ENCODE peak calls at places on chromosomes 4 and X, in nine cellular contexts. H, U, M, D, X, N, W, S and B are unnamed samples.

GRCh38 chr4:128633067-128633466 is 176.4 kb upstream of the JADE1 start:
- DNase-seq in M (no peak), X (no peak), D (no peak), W (no peak), S (no peak), N (no peak), U (no peak), H (no peak), B (no peak)

GRCh38 chr4:127211377-127212268 is 421.1 kb upstream of the INTU start:
- DNase-seq in M (no peak), D (no peak), H (no peak), U (no peak), W (no peak), S (no peak), N (no peak), X (no peak), B (no peak)

GRCh38 chr4:164621886-164622521 is 131.9 kb upstream of the SMIM31 start:
- DNase-seq in X (no peak), S (no peak), M (no peak), H (no peak), N (peak; percentile 19), D (no peak), W (no peak), U (no peak), B (no peak)

GRCh38 chr4:53929955-53930798 is 134.2 kb downstream of the CHIC2 start:
- DNase-seq in U (peak; percentile 64), M (peak; percentile 85), D (peak; percentile 44), W (peak; percentile 28), S (peak; percentile 80), H (peak; percentile 60), X (no peak), N (peak; percentile 94), B (no peak)

GRCh38 chr4:53478671-53479456 is 101.4 kb downstream of the FIP1L1 start:
- DNase-seq in M (no peak), D (no peak), H (no peak), X (no peak), N (peak; percentile 93), S (no peak), W (no peak), U (no peak), B (no peak)

GRCh38 chr4:147683172-147683571 is 791 bp downstream of the PRMT9 start:
- DNase-seq in H (peak; percentile 1), D (no peak), M (no peak), S (no peak), U (no peak), X (no peak), N (peak; percentile 8), W (no peak), B (no peak)

GRCh38 chr4:125780159-125780558 is 465.4 kb downstream of the FAT4 start:
- DNase-seq in W (no peak), H (no peak), X (no peak), U (no peak), M (no peak), N (no peak), S (no peak), D (no peak), B (no peak)

GRCh38 chr4:24001486-24001885 is 111.6 kb upstream of the PPARGC1A start:
- DNase-seq in U (no peak), X (no peak), S (no peak), M (no peak), D (no peak), H (no peak), W (no peak), N (no peak), B (no peak)

GRCh38 chr4:122364700-122365404 is 14.0 kb upstream of the ADAD1 start:
- DNase-seq in M (no peak), S (peak; percentile 17), N (peak; percentile 56), H (no peak), W (no peak), D (no peak), U (no peak), X (no peak), B (no peak)

GRCh38 chr4:1711055-1711905 is 839 bp downstream of the SLBP start:
- DNase-seq in U (peak; percentile 49), S (peak; percentile 61), M (peak; percentile 85), W (peak; percentile 27), D (no peak), H (no peak), X (no peak), N (peak; percentile 5), B (no peak)

GRCh38 chr4:186840771-186841301 is 117.2 kb upstream of the FAT1 start:
- DNase-seq in D (no peak), U (no peak), X (no peak), M (peak; percentile 70), N (no peak), W (no peak), H (no peak), S (peak; percentile 28), B (no peak)

GRCh38 chr4:38783109-38783460 is 295 bp upstream of the TLR10 start:
- DNase-seq in W (no peak), X (no peak), D (no peak), H (no peak), M (no peak), S (no peak), N (no peak), U (no peak), B (no peak)

DNA sequence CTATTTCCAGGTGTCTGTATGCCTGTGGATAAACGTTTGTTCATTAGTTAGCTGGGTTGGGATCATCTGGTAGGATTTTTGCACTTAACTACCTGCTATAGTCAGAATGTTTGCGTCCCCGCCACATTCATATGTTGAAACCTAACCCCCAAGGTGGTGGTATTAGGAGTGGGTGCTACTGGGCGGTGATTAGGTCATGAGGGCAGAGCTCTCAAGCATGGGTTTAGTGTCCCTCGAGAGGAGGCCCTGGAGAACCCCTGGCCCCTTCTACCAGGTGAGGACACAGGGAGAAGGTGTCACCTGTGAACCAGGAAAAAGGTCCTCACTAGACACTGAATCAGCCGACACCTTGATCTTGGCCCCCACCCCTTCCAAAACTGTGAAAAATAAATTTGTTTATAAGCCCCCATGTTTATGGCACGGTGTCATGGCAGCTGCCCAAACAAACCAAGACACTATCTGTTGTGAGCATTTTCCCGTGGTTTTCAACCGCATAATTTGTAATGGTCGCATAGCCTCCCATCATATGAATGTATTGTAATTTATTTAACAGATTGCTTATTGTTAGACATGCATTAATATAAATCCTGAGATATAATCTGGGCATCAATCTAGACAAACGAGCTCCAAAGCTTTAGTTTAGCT is 92.7 kb upstream of the TRIM2 start:
- DNase-seq in U (no peak), N (no peak), S (no peak), D (no peak), H (no peak), W (no peak), M (no peak), X (no peak), B (no peak)
- H3K27ac ChIP-seq in U (no peak overlapping the region), N (no peak overlapping the region), S (no peak overlapping the region), D (no peak overlapping the region), H (no peak overlapping the region), W (no peak overlapping the region), M (no peak overlapping the region), X (no peak overlapping the region), B (no peak overlapping the region)

GRCh38 chr4:113145147-113145518 is 95.7 kb downstream of the ANK2 start:
- DNase-seq in D (no peak), W (no peak), H (no peak), S (no peak), N (no peak), M (no peak), X (no peak), U (no peak), B (no peak)
- H3K27ac ChIP-seq in D (no peak overlapping the region), W (no peak overlapping the region), H (no peak overlapping the region), S (peak overlapping the region; percentile 81), N (no peak overlapping the region), M (peak overlapping the region; percentile 48), X (no peak overlapping the region), U (no peak overlapping the region), B (no peak overlapping the region)

GRCh38 chrX:43552703-43553102 is 103.4 kb upstream of the MAOA start:
- DNase-seq in W (no peak), S (no peak), N (no peak), M (no peak), D (no peak), U (no peak), H (no peak), X (no peak), B (no peak)

GRCh38 chrX:43551590-43551989 is 104.5 kb upstream of the MAOA start:
- DNase-seq in X (no peak), S (no peak), D (no peak), H (no peak), W (no peak), U (no peak), N (no peak), M (no peak), B (no peak)

GRCh38 chrX:43556207-43556606 is 99.9 kb upstream of the MAOA start:
- DNase-seq in X (no peak), N (no peak), S (no peak), H (no peak), W (no peak), D (no peak), U (peak; percentile 40), M (no peak), B (no peak)

GRCh38 chrX:43557792-43558191 is 98.3 kb upstream of the MAOA start:
- DNase-seq in M (no peak), N (peak; percentile 75), U (peak; percentile 53), W (peak; percentile 27), H (peak; percentile 9), X (no peak), S (peak; percentile 52), D (peak; percentile 15), B (no peak)

DNA sequence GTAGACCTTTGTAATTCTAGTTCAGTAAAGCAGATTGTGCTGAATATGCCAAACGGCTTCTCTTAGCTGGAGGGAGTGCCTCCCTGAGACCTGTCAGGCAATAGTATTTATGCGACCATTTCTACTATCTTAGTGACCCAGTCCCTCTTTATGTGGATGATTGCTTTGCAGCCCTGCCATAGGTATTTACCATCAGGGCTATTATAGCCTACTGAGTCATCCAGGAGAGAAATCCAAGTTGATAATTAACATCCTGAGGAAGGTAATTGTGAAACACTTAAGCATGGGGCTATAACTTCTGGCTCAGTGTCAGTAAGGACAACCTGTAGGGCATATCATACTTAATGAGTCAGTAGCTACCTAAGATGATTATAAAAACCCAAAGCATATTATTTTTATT is 103.9 kb upstream of the MAOA start:
- DNase-seq in D (no peak), N (peak; percentile 68), X (no peak), H (no peak), S (no peak), W (no peak), U (no peak), M (no peak), B (no peak)
- H3K27ac ChIP-seq in D (no peak overlapping the region), N (no peak overlapping the region), X (no peak overlapping the region), H (no peak overlapping the region), S (no peak overlapping the region), W (no peak overlapping the region), U (no peak overlapping the region), M (no peak overlapping the region), B (no peak overlapping the region)

DNA sequence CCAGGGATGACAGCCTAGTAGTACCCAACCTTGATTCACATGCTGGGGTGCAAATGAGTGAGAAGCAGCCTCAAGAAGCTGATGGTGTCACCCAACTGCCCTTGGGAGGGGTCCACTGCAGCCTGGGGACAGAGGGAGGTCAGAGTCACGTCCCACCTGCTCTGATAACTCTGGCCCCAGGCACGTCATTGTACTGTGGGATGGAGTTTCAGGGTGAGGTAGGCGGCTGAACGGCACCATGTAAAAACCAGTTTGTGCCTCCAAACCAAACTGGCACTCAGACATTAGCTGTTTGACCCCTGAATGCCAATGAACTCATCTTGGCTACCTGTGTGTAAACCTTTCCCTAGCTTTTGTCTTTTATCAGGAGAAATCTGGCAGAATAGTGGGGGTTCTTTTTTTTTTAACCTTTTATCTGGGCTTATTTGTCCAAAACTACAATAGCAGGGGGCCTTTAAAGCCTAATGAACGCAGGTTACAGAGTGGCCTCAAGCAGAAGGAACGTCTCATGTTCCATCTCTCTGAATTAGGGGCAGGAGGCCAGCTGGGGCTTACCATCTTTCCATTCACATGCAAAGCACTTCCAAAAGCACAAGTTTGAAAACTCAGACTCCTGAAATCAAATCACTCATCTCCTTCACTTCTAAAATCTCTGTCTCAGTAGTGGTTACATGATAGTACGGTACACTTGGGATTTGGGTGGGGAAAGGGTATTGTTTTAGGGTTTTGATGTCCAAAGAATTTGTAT is 89.4 kb downstream of the IRF2 start:
- DNase-seq in H (no peak), W (no peak), D (no peak), S (no peak), U (no peak), M (no peak), N (no peak), X (no peak), B (no peak)
- H3K27ac ChIP-seq in H (peak overlapping the region; percentile 24), W (no peak overlapping the region), D (no peak overlapping the region), S (peak overlapping the region; percentile 89), U (peak overlapping the region; percentile 75), M (peak overlapping the region; percentile 78), N (peak overlapping the region; percentile 94), X (peak overlapping the region; percentile 67), B (peak overlapping the region; percentile 69)